ENCODE peak calls at places on chromosomes 13 and 19, in five cellular contexts. U is CD4-positive, alpha-beta T cell; S is AG09319; T is choroid plexus epithelial cell; B is mucosa of descending colon. O is an unnamed sample.

GRCh38 chr19:45168767-45169351 is 8.1 kb upstream of the NKPD1 start:
- DNase-seq in T (no peak), U (no peak), B (no peak), S (no peak), O (no peak)

GRCh38 chr13:44904982-44905381 is 84.3 kb downstream of the NUFIP1 start:
- DNase-seq in U (no peak), S (peak), T (peak), B (peak), O (no peak)

GRCh38 chr13:93603043-93603442 is 376.4 kb downstream of the GPC6 start:
- DNase-seq in S (peak), B (no peak), T (peak), U (no peak), O (no peak)

GRCh38 chr13:100443998-100444328 is 144.6 kb downstream of the GGACT start:
- DNase-seq in T (no peak), U (no peak), S (no peak), B (no peak), O (no peak)

GRCh38 chr19:39131255-39131755 is 5.7 kb downstream of the PAK4 start:
- DNase-seq in B (no peak), S (no peak), T (no peak), U (no peak), O (no peak)

GRCh38 chr19:48271531-48272151 is 1.8 kb downstream of the ZNF114 start:
- DNase-seq in U (no peak), B (peak), T (peak), S (no peak), O (peak)

GRCh38 chr13:36736119-36736726 is 62.4 kb downstream of the SERTM1 start:
- DNase-seq in T (peak), U (peak), B (no peak), S (peak), O (peak)

GRCh38 chr13:42991892-42992584 is at the start of gene EPSTI1:
- DNase-seq in S (no peak), B (peak), T (peak), U (peak), O (peak)

GRCh38 chr13:41563501-41564001 is 106.2 kb downstream of the RGCC start:
- DNase-seq in T (peak), U (no peak), B (no peak), S (peak), O (no peak)

GRCh38 chr19:35986664-35987570 is 8.1 kb upstream of the SDHAF1 start:
- DNase-seq in B (no peak), T (no peak), U (no peak), S (no peak), O (peak)
- TF ChIP-seq CTCF in B (no peak), T (no peak), U (no peak), S (no peak), O (no peak)

DNA sequence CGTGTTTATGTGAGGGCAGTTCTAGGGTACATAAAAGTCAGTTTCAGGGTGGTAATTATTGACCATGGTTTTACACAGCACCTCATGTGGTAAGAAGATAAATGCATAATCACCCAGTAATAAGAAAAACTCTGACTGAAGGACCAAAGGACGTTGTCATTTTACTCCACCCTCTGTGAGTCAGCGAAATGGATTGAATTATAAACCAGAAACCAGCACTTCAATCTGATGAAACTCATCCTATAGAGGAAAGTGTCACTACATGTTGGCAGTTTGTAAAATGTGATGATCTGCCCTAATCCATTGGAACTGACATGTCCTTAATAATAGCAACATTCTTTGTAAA is 406.8 kb downstream of the KLF5 start:
- DNase-seq in S (no peak), B (no peak), U (no peak), T (no peak), O (peak)
- TF ChIP-seq CTCF in S (no peak), B (peak), U (no peak), T (no peak), O (no peak)

GRCh38 chr19:33248104-33248503 is 22.5 kb upstream of the SLC7A10 start:
- DNase-seq in S (no peak), U (no peak), B (no peak), T (no peak), O (no peak)

GRCh38 chr19:33246729-33247440 is 21.2 kb upstream of the SLC7A10 start:
- DNase-seq in S (no peak), U (no peak), T (no peak), B (no peak), O (no peak)

GRCh38 chr19:33248553-33248953 is 22.9 kb upstream of the SLC7A10 start:
- DNase-seq in U (no peak), B (no peak), S (no peak), T (no peak), O (no peak)

GRCh38 chr19:33247441-33247819 is 21.8 kb upstream of the SLC7A10 start:
- DNase-seq in S (no peak), B (no peak), U (no peak), T (no peak), O (no peak)

DNA sequence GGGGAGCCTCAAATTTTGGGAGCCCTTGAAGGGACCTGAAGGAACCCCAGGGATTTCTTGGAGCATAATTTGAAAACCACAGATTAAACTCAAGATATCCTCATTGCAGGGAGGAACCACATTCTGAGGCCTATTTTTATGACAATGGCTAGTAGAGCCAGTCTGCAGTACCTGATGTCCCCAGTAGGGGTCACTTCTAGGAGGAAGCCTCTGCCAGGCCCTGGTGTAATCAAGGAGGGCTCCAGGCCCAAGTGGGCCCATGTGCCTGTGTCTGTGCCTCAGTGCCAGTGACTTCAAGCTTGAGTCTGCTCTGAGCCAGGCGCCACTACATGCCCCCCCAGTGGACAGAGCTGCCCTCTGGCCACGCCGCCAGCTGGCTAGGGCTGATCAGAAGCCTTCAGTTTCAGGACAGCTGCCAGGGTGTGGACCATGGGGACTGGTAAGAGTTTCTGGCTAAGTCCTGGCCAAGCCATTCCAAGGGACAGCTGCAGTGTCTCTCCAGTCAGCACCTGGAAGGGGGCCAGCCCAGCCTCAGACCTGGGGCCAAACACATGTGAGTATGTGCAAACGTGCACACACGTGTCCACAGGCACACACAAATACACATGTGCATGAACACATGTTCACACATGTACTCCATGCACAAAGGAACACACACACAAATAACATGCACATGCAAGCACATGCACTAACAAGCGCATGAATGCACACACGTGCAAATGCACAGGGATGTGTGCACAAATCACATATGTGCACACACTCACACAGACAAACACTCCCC is 20.5 kb upstream of the SLC7A10 start:
- DNase-seq in S (no peak), B (no peak), T (peak), U (no peak), O (no peak)
- TF ChIP-seq CTCF in S (peak), B (no peak), T (peak), U (no peak), O (peak)

GRCh38 chr13:24670927-24671326 is 9.3 kb upstream of the ATP12A start:
- DNase-seq in T (peak), U (no peak), B (peak), S (no peak), O (peak)
- TF ChIP-seq CTCF in T (peak), U (no peak), B (peak), S (peak), O (peak)

DNA sequence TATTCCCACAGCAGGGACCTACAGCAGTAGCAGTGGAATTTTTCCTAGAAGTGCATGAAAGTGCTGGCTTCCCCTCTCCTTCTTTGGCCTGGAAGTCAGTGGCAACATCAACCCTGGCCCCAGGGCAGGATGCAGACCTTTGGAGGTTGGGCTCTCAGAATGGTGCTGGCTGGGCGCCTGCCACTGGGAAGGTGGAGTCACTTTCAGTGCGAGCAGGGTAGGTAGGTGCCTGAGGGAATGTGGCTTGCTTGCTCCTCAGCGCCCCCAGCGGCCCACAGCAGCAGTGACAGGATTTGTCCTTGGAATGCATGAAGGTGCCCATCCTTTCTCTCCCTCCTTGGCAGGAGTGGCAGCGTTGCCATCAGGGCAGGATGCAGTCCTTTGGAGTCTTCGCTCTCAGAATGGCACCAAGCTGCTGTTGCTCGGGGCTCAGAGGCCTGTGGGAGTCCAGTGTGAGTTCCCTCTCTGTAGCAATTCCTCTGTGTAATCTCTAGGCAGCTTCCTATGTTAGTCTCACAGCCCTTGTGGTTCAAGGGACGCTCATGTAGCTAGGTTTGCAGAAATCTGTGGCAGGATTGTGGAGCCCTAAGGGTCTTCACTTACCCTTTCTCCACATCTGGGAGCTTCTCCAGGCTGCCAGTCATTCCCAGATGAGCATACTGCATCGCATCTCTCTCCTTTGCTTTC is 354.4 kb upstream of the DACH1 start:
- DNase-seq in U (no peak), T (peak), S (no peak), B (peak), O (peak)
- TF ChIP-seq CTCF in U (no peak), T (peak), S (peak), B (peak), O (no peak)

GRCh38 chr13:70613295-70613694 is 505.0 kb upstream of the KLHL1 start:
- DNase-seq in S (no peak), U (no peak), B (no peak), T (peak), O (no peak)
- TF ChIP-seq CTCF in S (no peak), U (no peak), B (no peak), T (peak), O (no peak)

GRCh38 chr19:41194157-41194552 is 1.1 kb downstream of the CYP2S1 start:
- DNase-seq in S (no peak), T (no peak), U (no peak), B (no peak), O (no peak)

GRCh38 chr19:41192574-41193419 is at the start of gene CYP2S1:
- DNase-seq in T (no peak), B (peak), U (no peak), S (no peak), O (peak)

GRCh38 chr19:41193420-41194156 is 569 bp downstream of the CYP2S1 start:
- DNase-seq in T (no peak), U (no peak), S (no peak), B (peak), O (no peak)

GRCh38 chr19:41198559-41198958 is 5.5 kb downstream of the CYP2S1 start:
- DNase-seq in T (no peak), S (no peak), U (no peak), B (no peak), O (no peak)

GRCh38 chr19:41195675-41196497 is 2.9 kb downstream of the CYP2S1 start:
- DNase-seq in T (peak), B (no peak), U (no peak), S (no peak), O (no peak)
- TF ChIP-seq CTCF in T (no peak), B (no peak), U (no peak), S (no peak), O (no peak)